ENCODE peak calls at places on chromosomes 16 and 17, in five cellular contexts. V, T, Q, F and D are unnamed samples.

GRCh38 chr16:22092143-22092933 is at the start of gene VWA3A:
- DNase-seq in F (peak), Q (no peak), V (peak), T (peak), D (peak)

GRCh38 chr16:19765860-19766553 is 47.9 kb downstream of the IQCK start:
- DNase-seq in Q (no peak), V (no peak), F (no peak), T (no peak), D (no peak)

GRCh38 chr16:53504665-53505064 is 1.7 kb upstream of the AKTIP start:
- DNase-seq in Q (no peak), V (no peak), F (peak), T (no peak), D (peak)

GRCh38 chr17:75809631-75810111 is 25.1 kb downstream of the UNK start:
- DNase-seq in V (no peak), T (peak), F (no peak), Q (no peak), D (peak)

GRCh38 chr17:2025220-2025621 is at the start of gene RTN4RL1:
- DNase-seq in Q (no peak), T (peak), V (peak), F (peak), D (peak)

GRCh38 chr17:68519911-68520310 is 7.7 kb downstream of the PRKAR1A start:
- DNase-seq in F (no peak), T (no peak), V (no peak), Q (no peak), D (no peak)

GRCh38 chr17:69069289-69069688 is 8.6 kb upstream of the ABCA9 start:
- DNase-seq in V (no peak), T (no peak), Q (no peak), F (no peak), D (no peak)

GRCh38 chr17:4499431-4500187 is 928 bp downstream of the SPNS2 start:
- DNase-seq in T (peak), Q (no peak), V (peak), F (peak), D (no peak)

GRCh38 chr17:76560877-76561221 is 21.0 kb downstream of the PRCD start:
- DNase-seq in T (no peak), F (peak), Q (no peak), V (no peak), D (no peak)

GRCh38 chr16:28012031-28012445 is 51.5 kb downstream of the GSG1L start:
- DNase-seq in F (no peak), V (no peak), T (no peak), Q (no peak), D (no peak)

GRCh38 chr16:11094075-11094593 is 149.8 kb downstream of the CLEC16A start:
- DNase-seq in V (no peak), F (peak), T (no peak), Q (no peak), D (peak)

GRCh38 chr16:82011199-82011641 is at the start of gene SDR42E1:
- DNase-seq in Q (no peak), V (no peak), F (no peak), T (no peak), D (no peak)

GRCh38 chr16:29665294-29666077 is 2.4 kb downstream of the SPN start:
- DNase-seq in T (no peak), Q (no peak), V (no peak), F (no peak), D (no peak)

GRCh38 chr16:66894948-66895696 is 14.8 kb downstream of the PDP2 start:
- DNase-seq in Q (no peak), V (peak), F (peak), T (peak), D (peak)

GRCh38 chr17:32385121-32385520 is 35.2 kb downstream of the ZNF207 start:
- DNase-seq in V (no peak), F (no peak), T (no peak), Q (no peak), D (no peak)

GRCh38 chr17:9958586-9959281 is 53.7 kb upstream of the RCVRN start:
- DNase-seq in F (no peak), T (peak), V (peak), Q (no peak), D (no peak)

GRCh38 chr17:77437017-77437416 is 296.2 kb downstream of the SEC14L1 start:
- DNase-seq in Q (no peak), V (no peak), F (peak), T (no peak), D (no peak)

GRCh38 chr17:28492352-28493310 is 13.5 kb upstream of the FOXN1 start:
- DNase-seq in Q (no peak), V (no peak), F (no peak), T (no peak), D (no peak)

GRCh38 chr17:49483588-49484509 is 11.2 kb upstream of the NGFR start:
- DNase-seq in V (no peak), F (no peak), Q (no peak), T (no peak), D (no peak)

GRCh38 chr16:88484505-88485365 is 31.7 kb downstream of the ZFPM1 start:
- DNase-seq in V (no peak), F (no peak), T (no peak), Q (no peak), D (no peak)

GRCh38 chr17:28334666-28335200 is 539 bp downstream of the IFT20 start:
- DNase-seq in F (no peak), Q (no peak), T (no peak), V (no peak), D (no peak)

GRCh38 chr16:84922351-84923135 is 88.8 kb downstream of the ZDHHC7 start:
- DNase-seq in T (no peak), V (no peak), F (peak), Q (no peak), D (no peak)

GRCh38 chr16:50267651-50268050 is 1.3 kb downstream of the ADCY7 start:
- DNase-seq in Q (no peak), T (no peak), V (no peak), F (no peak), D (no peak)

GRCh38 chr17:74045608-74046007 is 157.9 kb upstream of the RPL38 start:
- DNase-seq in V (no peak), F (no peak), Q (no peak), T (peak), D (no peak)

GRCh38 chr16:188674-189073 is 8.4 kb downstream of the HBQ1 start:
- DNase-seq in F (no peak), T (no peak), V (no peak), Q (no peak), D (no peak)

GRCh38 chr17:15364615-15365014 is 23.2 kb upstream of the TEKT3 start:
- DNase-seq in F (no peak), V (no peak), T (no peak), Q (no peak), D (peak)

GRCh38 chr17:76027159-76027839 is at the start of gene EVPL:
- DNase-seq in Q (no peak), T (peak), V (no peak), F (no peak), D (peak)

GRCh38 chr17:53996131-53996530 is 173.4 kb downstream of the KIF2B start:
- DNase-seq in T (no peak), Q (no peak), V (no peak), F (no peak), D (no peak)

GRCh38 chr16:88688013-88688778 is 1.9 kb upstream of the SNAI3 start:
- DNase-seq in F (no peak), V (no peak), T (no peak), Q (no peak), D (no peak)

GRCh38 chr16:12314786-12315185 is 338.3 kb downstream of the SNX29 start:
- DNase-seq in F (no peak), V (no peak), T (no peak), Q (no peak), D (no peak)

GRCh38 chr17:5898406-5898805 is 171.8 kb upstream of the WSCD1 start:
- DNase-seq in V (no peak), T (peak), F (no peak), Q (no peak), D (no peak)
- H2BK12ac ChIP-seq in V (no peak), T (peak), F (no peak), Q (peak), D (no peak)

GRCh38 chr16:58628845-58629680 is 563 bp downstream of the CNOT1 start:
- DNase-seq in V (peak), Q (no peak), T (peak), F (peak), D (no peak)
- H4K91ac ChIP-seq in V (no peak), Q (peak), T (peak), F (peak), D (peak)

GRCh38 chr16:3135120-3135715 is 389 bp downstream of the ZNF213 start:
- DNase-seq in Q (no peak), T (no peak), V (no peak), F (no peak), D (no peak)

GRCh38 chr16:3138823-3139426 is 4.1 kb downstream of the ZNF213 start:
- DNase-seq in T (no peak), Q (no peak), F (no peak), V (no peak), D (no peak)

GRCh38 chr16:3138342-3138741 is 3.5 kb downstream of the ZNF213 start:
- DNase-seq in V (no peak), Q (no peak), F (no peak), T (no peak), D (no peak)

GRCh38 chr16:3134338-3135119 is at the start of gene ZNF213:
- DNase-seq in V (peak), Q (peak), T (peak), F (peak), D (peak)

GRCh38 chr16:3137267-3137666 is 2.4 kb downstream of the ZNF213 start:
- DNase-seq in T (no peak), V (no peak), F (no peak), Q (no peak), D (no peak)
- H2BK120ac ChIP-seq in T (no peak), V (no peak), F (no peak), Q (no peak), D (no peak)

GRCh38 chr17:19717031-19717360 is 612 bp upstream of the SLC47A2 start:
- DNase-seq in T (no peak), Q (no peak), F (no peak), V (no peak), D (no peak)
- H2BK12ac ChIP-seq in T (no peak), Q (no peak), F (no peak), V (peak), D (no peak)